ENCODE peak calls at places on chromosomes 7 and 10, in five cellular contexts. C is HepG2, H is GM12891, P is K562, L is GM12878. E is an unnamed sample.

GRCh38 chr7:99116151-99116550 is 27.8 kb downstream of the SMURF1 start:
- DNase-seq in C (no peak), H (no peak), P (no peak), L (no peak), E (no peak)

GRCh38 chr7:124085168-124085567 is 52.3 kb upstream of the TMEM229A start:
- DNase-seq in C (no peak), H (no peak), P (no peak), L (no peak), E (no peak)

GRCh38 chr10:110433740-110434139 is 64.0 kb upstream of the DUSP5 start:
- DNase-seq in C (no peak), H (no peak), P (no peak), L (no peak), E (no peak)

GRCh38 chr7:5997210-5997808 is 11.5 kb downstream of the PMS2 start:
- DNase-seq in C (peak; percentile 66), H (no peak), P (peak; percentile 54), L (no peak), E (no peak)

GRCh38 chr10:124946945-124947344 is 5.0 kb downstream of the ZRANB1 start:
- DNase-seq in C (no peak), H (no peak), P (peak; percentile 16), L (no peak), E (no peak)

GRCh38 chr7:81676105-81676811 is 93.6 kb downstream of the HGF start:
- DNase-seq in C (no peak), H (no peak), P (no peak), L (no peak), E (no peak)

GRCh38 chr10:115624448-115624847 is 531.3 kb downstream of the ATRNL1 start:
- DNase-seq in C (peak; percentile 3), H (no peak), P (no peak), L (no peak), E (no peak)

GRCh38 chr7:82821037-82821436 is 341.6 kb downstream of the PCLO start:
- DNase-seq in C (no peak), H (no peak), P (no peak), L (no peak), E (no peak)

GRCh38 chr7:154912921-154913644 is 89.8 kb downstream of the PAXIP1 start:
- DNase-seq in C (no peak), H (no peak), P (no peak), L (no peak), E (no peak)

GRCh38 chr7:16648551-16648950 is 2.6 kb downstream of the BZW2 start:
- DNase-seq in C (peak; percentile 23), H (no peak), P (peak; percentile 28), L (no peak), E (no peak)

GRCh38 chr7:93279541-93279940 is 47.4 kb downstream of the VPS50 start:
- DNase-seq in C (no peak), H (no peak), P (no peak), L (no peak), E (no peak)
- TF ChIP-seq TAF1 in C (no peak), H (no peak), P (no peak), L (no peak), E (no peak)

GRCh38 chr10:92592761-92593552 is at the start of gene KIF11:
- DNase-seq in C (peak; percentile 95), H (peak; percentile 69), P (peak; percentile 87), L (peak; percentile 88), E (peak; percentile 69)

GRCh38 chr10:92595505-92595904 is 2.6 kb downstream of the KIF11 start:
- DNase-seq in C (no peak), H (no peak), P (no peak), L (no peak), E (no peak)

GRCh38 chr10:92591550-92592140 is 1.3 kb upstream of the KIF11 start:
- DNase-seq in C (peak; percentile 74), H (peak; percentile 69), P (peak; percentile 70), L (peak; percentile 75), E (peak; percentile 67)

GRCh38 chr10:92593553-92594046 is 670 bp downstream of the KIF11 start:
- DNase-seq in C (no peak), H (no peak), P (peak; percentile 7), L (no peak), E (no peak)

GRCh38 chr10:92594194-92594593 is 1.3 kb downstream of the KIF11 start:
- DNase-seq in C (no peak), H (no peak), P (no peak), L (no peak), E (no peak)
- TF ChIP-seq POLR2A in C (no peak), H (no peak), P (no peak), L (no peak), E (no peak)

GRCh38 chr10:11609492-11610093 is 1.9 kb downstream of the USP6NL start:
- DNase-seq in C (no peak), H (no peak), P (no peak), L (peak; percentile 78), E (no peak)

GRCh38 chr10:11610151-11610854 is 1.1 kb downstream of the USP6NL start:
- DNase-seq in C (no peak), H (no peak), P (no peak), L (no peak), E (no peak)

GRCh38 chr10:11610855-11611247 is 599 bp downstream of the USP6NL start:
- DNase-seq in C (no peak), H (no peak), P (peak; percentile 37), L (no peak), E (no peak)

GRCh38 chr10:11612004-11613001 is 853 bp upstream of the USP6NL start:
- DNase-seq in C (no peak), H (no peak), P (peak; percentile 86), L (no peak), E (no peak)

GRCh38 chr10:11611248-11612003 is at the start of gene USP6NL:
- DNase-seq in C (peak; percentile 70), H (peak; percentile 46), P (peak; percentile 91), L (no peak), E (peak; percentile 42)
- TF ChIP-seq POLR2AphosphoS5 in C (peak; percentile 57), H (peak; percentile 47), P (peak; percentile 60), L (peak; percentile 25), E (no peak)

DNA sequence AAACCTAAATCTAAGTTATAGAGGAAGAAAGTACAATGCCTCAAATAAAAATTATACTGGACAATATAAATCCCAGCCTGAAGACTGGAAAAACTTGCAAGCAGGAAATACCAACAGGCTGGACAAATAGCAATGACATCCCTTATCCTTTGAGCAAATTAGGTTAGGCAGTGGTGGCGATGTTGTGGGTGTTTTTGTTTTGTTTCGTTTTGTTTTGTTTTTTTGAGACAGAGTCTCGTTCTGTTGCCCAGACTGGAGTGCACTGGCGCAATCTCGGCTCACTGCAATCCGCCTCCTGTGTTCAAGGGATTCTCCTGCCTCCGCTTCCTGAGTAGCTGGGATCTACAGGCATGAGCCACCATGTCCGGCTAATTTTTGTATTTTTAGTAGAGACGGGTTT is 57.3 kb upstream of the TES start:
- DNase-seq in C (no peak), H (no peak), P (no peak), L (no peak), E (no peak)
- TF ChIP-seq TAF1 in C (no peak), H (no peak), P (no peak), L (no peak), E (no peak)

DNA sequence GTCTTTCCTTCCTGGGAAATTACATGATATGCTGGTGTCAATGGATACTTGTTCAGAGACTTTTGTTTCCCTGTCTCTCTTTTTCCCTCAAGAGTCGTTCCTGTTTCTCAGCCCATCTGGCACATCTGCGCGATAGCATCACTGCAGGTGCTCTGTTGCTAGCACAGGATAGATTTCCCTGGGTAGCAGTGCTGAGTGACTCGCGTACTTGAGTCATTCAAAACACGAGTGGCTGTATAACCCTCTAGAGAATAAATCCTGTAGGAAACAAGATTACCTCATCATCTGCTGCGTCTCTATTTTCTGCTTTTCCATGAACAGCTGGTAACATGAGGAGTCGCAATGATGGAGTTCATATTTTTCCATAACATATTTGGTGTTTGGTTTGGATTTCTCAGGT is 452.0 kb upstream of the FZD8 start:
- DNase-seq in C (no peak), H (no peak), P (no peak), L (no peak), E (no peak)
- TF ChIP-seq POLR2A in C (no peak), H (no peak), P (no peak), L (no peak), E (no peak)

GRCh38 chr7:94295805-94296204 is 98.9 kb upstream of the COL1A2 start:
- DNase-seq in C (peak; percentile 7), H (no peak), P (no peak), L (no peak), E (no peak)

GRCh38 chr7:94298943-94299342 is 95.8 kb upstream of the COL1A2 start:
- DNase-seq in C (no peak), H (no peak), P (no peak), L (no peak), E (no peak)

GRCh38 chr7:94294471-94295131 is 100.1 kb upstream of the COL1A2 start:
- DNase-seq in C (no peak), H (no peak), P (no peak), L (no peak), E (no peak)

GRCh38 chr7:94296886-94297285 is 97.8 kb upstream of the COL1A2 start:
- DNase-seq in C (no peak), H (no peak), P (no peak), L (no peak), E (no peak)

DNA sequence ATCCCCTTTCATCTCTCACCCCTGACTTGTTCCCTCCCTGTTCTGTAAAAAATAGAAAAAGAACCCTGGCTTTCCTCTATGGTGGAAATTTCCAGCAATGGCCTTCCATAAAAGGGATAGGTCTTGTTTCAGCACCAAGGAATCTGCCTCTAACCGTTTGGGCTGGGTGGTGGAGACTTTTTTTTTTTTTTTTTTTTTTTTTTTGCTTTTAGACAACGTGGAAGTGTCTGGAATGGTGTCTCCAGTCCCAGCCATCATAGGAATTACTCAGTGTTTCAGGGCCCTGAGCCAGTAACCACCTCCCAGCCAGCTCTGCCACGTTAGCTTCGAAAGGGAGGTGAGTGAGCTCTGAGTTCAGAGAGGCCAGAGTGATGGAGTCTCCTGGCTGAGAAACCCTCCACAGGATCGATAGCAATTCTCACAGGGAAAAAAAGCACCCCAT is 97.3 kb upstream of the COL1A2 start:
- DNase-seq in C (no peak), H (no peak), P (no peak), L (no peak), E (no peak)
- TF ChIP-seq POLR2AphosphoS5 in C (no peak), H (no peak), P (no peak), L (no peak), E (no peak)

GRCh38 chr10:70585555-70586243 is 16.8 kb downstream of the PRF1 start:
- DNase-seq in C (no peak), H (no peak), P (no peak), L (no peak), E (peak; percentile 8)
- TF ChIP-seq TAF1 in C (no peak), H (no peak), P (no peak), L (no peak), E (no peak)

E was measured in GM12892.